ENCODE peak calls at places on chromosomes 11 and 22, in five cellular contexts. N, O, S, H and G are unnamed samples.

GRCh38 chr22:25729595-25729994 is 12.4 kb upstream of the MYO18B start:
- DNase-seq in N (no peak), O (no peak), S (no peak), H (no peak), G (peak)

GRCh38 chr11:106997241-106997640 is 21.0 kb downstream of the GUCY1A2 start:
- DNase-seq in N (no peak), O (no peak), S (no peak), H (no peak), G (no peak)

GRCh38 chr22:46352691-46353386 is 17.3 kb downstream of the TRMU start:
- DNase-seq in N (peak), O (no peak), S (peak), H (no peak), G (no peak)

GRCh38 chr22:29359469-29359868 is 28.9 kb downstream of the AP1B1 start:
- DNase-seq in N (peak), O (peak), S (peak), H (peak), G (no peak)

GRCh38 chr11:97290444-97291041 is 900.7 kb downstream of the JRKL start:
- DNase-seq in N (no peak), O (no peak), S (no peak), H (no peak), G (no peak)

GRCh38 chr11:44561275-44561781 is 4.1 kb upstream of the CD82 start:
- DNase-seq in N (no peak), O (no peak), S (no peak), H (no peak), G (no peak)

GRCh38 chr11:100619484-100619883 is 67.6 kb upstream of the ARHGAP42 start:
- DNase-seq in N (no peak), O (no peak), S (no peak), H (peak), G (no peak)

GRCh38 chr22:19818264-19819208 is 36.1 kb downstream of the GNB1L start:
- DNase-seq in N (no peak), O (no peak), S (no peak), H (no peak), G (peak)

GRCh38 chr11:65014146-65014960 is at the start of gene ARL2:
- DNase-seq in N (no peak), O (no peak), S (no peak), H (no peak), G (peak)
- TF ChIP-seq POLR2A in N (peak), O (peak), S (no peak), H (peak), G (no peak)

DNA sequence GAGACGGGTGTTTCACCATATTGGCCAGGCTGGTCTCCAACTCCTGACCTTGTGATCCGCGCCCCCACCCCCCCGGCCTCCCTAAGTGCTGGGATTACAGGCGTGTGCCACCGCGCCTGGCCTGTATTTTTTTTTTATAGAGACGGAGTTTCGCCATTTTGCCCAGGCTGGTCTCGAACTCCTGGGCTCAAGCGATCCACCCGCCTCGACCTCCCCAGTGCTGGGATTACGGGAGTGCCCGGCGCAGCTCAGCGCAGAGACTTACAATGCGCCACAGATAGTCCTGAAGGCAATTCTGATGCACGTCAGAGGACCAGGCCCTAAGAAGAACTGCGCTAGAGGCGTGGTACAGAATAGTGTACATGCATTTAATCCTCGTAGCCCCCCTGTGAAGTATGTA is 587 bp upstream of the VPS51 start:
- DNase-seq in N (no peak), O (peak), S (no peak), H (no peak), G (no peak)
- H3K4me3 ChIP-seq in N (no peak), O (no peak), S (no peak), H (peak), G (no peak)

GRCh38 chr11:114762437-114762836 is 84.1 kb downstream of the NXPE2 start:
- DNase-seq in N (peak), O (peak), S (peak), H (peak), G (peak)
- TF ChIP-seq CTCF in N (peak), O (no peak), S (peak), H (peak), G (peak)

GRCh38 chr11:59141673-59142460 is 789 bp upstream of the FAM111A start:
- DNase-seq in N (no peak), O (no peak), S (no peak), H (no peak), G (no peak)

GRCh38 chr11:59144579-59145345 is 2.1 kb downstream of the FAM111A start:
- DNase-seq in N (peak), O (peak), S (peak), H (peak), G (peak)

GRCh38 chr11:59144096-59144495 is 1.4 kb downstream of the FAM111A start:
- DNase-seq in N (no peak), O (no peak), S (no peak), H (peak), G (no peak)

GRCh38 chr11:59141191-59141590 is 1.5 kb upstream of the FAM111A start:
- DNase-seq in N (no peak), O (no peak), S (no peak), H (no peak), G (no peak)

GRCh38 chr11:59142530-59143507 is at the start of gene FAM111A:
- DNase-seq in N (peak), O (peak), S (peak), H (peak), G (peak)
- TF ChIP-seq POLR2A in N (peak), O (no peak), S (peak), H (peak), G (no peak)

DNA sequence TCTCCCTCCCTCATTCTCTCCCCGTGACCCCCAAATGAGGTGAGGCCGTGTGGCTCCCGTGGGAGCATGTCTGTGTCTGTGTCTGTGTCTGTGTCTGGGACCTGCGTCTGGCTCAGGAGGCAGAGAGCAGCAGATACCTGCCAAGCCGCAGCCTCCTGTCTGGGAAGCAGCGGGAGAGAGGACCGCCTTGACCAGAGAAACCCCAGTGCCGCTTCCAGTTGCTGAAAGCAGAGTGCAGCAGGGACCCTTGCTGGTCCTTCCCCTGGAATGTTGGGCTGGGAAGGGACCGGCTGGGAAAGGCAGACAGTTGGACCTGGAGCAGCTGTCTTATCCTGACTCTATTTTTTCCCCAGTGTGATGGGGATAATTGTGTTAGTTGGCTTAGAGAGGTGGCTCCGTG is 525 bp downstream of the CSDC2 start:
- DNase-seq in N (no peak), O (peak), S (peak), H (no peak), G (no peak)
- H3K4me3 ChIP-seq in N (peak), O (peak), S (peak), H (no peak), G (no peak)

DNA sequence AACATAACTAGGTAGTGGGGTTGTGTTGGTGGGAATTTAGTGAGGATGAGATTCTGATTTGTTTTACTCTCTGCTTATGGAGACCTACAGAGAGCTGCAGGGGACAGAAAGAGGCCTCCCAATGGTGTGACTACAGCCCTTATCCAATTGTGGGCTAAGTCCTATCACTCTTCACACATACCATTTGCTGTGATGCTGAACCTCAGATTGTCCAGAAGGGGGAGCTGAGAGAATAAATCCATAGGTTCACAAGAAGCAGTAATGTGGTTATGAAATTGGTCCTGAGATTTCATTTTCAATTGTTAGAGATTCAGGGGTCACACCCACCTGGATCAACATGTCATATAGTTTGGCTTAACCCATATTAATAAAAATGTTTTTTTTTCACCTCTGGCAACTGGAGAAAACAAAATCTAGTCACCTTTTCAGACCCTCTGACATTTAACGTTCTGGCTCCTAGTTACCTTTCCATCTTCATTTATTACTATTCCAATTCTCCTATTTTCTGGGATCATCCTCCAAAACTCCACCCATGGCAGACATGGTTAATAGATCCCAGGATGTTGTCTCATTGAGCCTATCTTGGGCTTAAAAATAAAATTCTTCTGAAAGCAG is 53.3 kb upstream of the PTPN5 start:
- DNase-seq in N (peak), O (no peak), S (peak), H (peak), G (no peak)
- TF ChIP-seq CTCF in N (peak), O (no peak), S (peak), H (peak), G (no peak)

GRCh38 chr11:12854297-12854661 is 154.8 kb upstream of the RASSF10 start:
- DNase-seq in N (no peak), O (no peak), S (no peak), H (no peak), G (no peak)

GRCh38 chr11:12853325-12853651 is 155.8 kb upstream of the RASSF10 start:
- DNase-seq in N (no peak), O (no peak), S (no peak), H (no peak), G (no peak)

GRCh38 chr11:12856338-12856737 is 152.8 kb upstream of the RASSF10 start:
- DNase-seq in N (no peak), O (no peak), S (no peak), H (no peak), G (no peak)

GRCh38 chr11:12854829-12855228 is 154.3 kb upstream of the RASSF10 start:
- DNase-seq in N (peak), O (no peak), S (peak), H (no peak), G (no peak)

GRCh38 chr11:12853652-12854296 is 155.3 kb upstream of the RASSF10 start:
- DNase-seq in N (peak), O (no peak), S (peak), H (no peak), G (no peak)
- TF ChIP-seq POLR2A in N (no peak), O (no peak), S (peak), H (no peak), G (no peak)

DNA sequence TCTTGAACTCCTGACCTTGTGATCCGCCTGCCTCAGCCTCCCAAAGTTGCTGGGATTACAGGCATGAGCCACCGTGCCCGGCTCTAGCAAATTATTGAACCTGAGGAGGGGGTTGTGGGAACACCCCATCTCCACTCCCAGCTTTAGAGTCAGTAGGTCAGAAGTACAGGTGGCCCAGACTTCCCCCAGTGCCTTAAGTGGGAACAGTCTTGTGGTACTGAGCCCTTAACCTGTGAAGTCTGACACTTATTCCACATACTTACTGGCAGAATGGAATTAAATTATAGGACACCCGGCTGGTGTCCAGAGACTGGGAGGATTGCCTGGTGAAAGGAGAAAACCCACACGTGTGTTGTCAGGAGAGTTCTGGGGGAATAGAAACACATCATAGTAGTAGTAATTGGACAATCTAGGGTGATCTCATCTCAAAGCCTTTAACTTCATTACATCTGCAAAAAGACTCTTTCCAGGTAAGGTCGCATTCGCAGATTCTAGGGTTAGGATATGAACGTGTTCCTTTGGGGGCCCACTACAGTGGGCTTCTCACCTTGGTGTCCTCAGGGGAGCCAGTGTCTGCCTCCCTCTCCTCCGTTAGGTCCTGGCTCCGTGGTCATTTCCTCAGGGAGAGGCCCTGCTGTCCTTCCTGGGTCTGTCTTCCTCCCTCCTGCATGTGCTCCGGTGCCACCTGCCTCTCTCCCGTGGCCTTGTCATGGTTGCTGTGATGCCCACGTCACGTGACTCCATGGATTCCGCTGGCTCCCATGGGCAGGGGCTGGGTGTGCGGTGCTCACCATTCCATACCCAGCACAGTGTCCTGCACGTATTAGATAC is 63.8 kb downstream of the BCR start:
- DNase-seq in N (no peak), O (no peak), S (no peak), H (no peak), G (no peak)
- H3K4me3 ChIP-seq in N (no peak), O (no peak), S (no peak), H (no peak), G (no peak)

GRCh38 chr11:57544566-57544965 is 7.2 kb downstream of the SMTNL1 start:
- DNase-seq in N (no peak), O (no peak), S (no peak), H (no peak), G (no peak)

GRCh38 chr11:57546451-57546850 is 9.1 kb downstream of the SMTNL1 start:
- DNase-seq in N (no peak), O (no peak), S (no peak), H (no peak), G (no peak)

GRCh38 chr11:57547854-57548377 is 10.5 kb downstream of the SMTNL1 start:
- DNase-seq in N (no peak), O (peak), S (peak), H (peak), G (no peak)

GRCh38 chr11:57545883-57546282 is 8.5 kb downstream of the SMTNL1 start:
- DNase-seq in N (no peak), O (no peak), S (no peak), H (no peak), G (no peak)

DNA sequence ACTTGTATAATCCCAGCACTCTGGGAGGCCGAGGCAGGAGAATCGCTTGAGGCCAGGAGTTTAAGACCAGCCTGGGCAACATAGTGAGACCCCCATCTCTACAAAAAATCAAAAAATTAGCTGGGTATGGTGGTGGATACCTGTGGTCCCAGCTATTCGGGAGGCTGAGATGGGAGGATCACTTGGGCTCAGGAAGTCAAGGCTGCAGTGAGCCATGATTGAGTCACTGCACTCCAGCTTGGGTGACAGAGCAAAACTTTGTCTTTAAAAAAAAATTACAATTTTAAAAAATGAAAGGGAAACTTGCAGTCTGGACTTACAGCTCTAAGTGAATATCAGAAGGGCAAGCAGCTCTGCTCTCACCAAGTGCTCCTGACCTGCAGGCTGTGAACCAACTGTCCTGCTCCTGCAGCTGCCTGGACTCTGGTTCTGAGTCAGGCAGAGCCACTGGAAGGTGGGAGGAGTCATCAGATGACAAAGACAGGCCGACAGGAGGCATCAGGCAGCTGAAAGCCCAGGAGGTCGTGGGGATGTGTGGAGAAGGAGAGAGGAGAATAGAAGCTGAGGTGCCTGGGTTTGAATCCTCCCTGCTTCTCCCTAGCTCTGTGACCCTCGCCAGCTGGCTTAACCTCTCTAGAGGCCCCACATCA is 9.6 kb downstream of the SMTNL1 start:
- DNase-seq in N (peak), O (no peak), S (no peak), H (peak), G (no peak)
- TF ChIP-seq CTCF in N (no peak), O (no peak), S (no peak), H (no peak), G (no peak)

DNA sequence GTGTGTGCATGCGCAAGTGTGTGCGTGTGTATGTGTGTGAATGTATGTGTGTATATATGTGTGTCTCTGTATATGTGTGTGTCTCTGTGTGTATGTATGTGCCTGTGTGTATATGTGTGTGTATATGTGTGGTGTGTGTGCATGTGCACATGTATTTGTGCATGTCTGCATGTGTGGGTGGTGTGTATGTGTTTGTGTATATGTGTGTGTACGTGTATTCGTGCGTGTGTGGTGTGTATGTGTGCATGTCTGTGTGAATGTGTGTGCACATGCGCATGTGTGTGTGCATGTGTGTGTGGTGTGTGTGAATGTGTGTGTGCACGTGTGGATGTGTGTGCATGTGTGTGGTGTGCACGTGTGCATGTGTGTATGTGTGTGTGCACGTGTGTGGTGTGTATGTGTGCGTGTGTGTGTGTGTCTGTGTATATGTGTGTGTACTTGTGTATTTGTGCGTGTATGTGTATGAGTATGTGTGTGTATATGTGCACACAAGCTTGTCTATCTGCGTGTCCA is 71.4 kb downstream of the SCN3B start:
- DNase-seq in N (no peak), O (no peak), S (no peak), H (no peak), G (no peak)
- TF ChIP-seq POLR2A in N (no peak), O (no peak), S (no peak), H (no peak), G (no peak)